ENCODE peak calls at places on chromosomes 5 and 9, in seven cellular contexts. One of them, this sample, is unnamed.
A peak's percentile ranks its signal among the peaks of the same experiment; 100 is the strongest.

GRCh38 chr9:101418518-101419111 is 17.0 kb downstream of the ALDOB start:
- DNase-seq in GM12878: no peak
- DNase-seq in K562: no peak
- DNase-seq in GM12891: no peak
- DNase-seq in HepG2: no peak
- DNase-seq in SK-N-SH: no peak
- DNase-seq in H1: no peak
- DNase-seq in this sample: no peak

GRCh38 chr9:31604516-31604915 is 779.9 kb upstream of the ACO1 start:
- DNase-seq in GM12878: no peak
- DNase-seq in K562: no peak
- DNase-seq in GM12891: no peak
- DNase-seq in HepG2: no peak
- DNase-seq in SK-N-SH: no peak
- DNase-seq in H1: no peak
- DNase-seq in this sample: no peak

GRCh38 chr9:84111726-84112125 is 131.1 kb downstream of the RMI1 start:
- DNase-seq in GM12878: no peak
- DNase-seq in K562: no peak
- DNase-seq in GM12891: no peak
- DNase-seq in HepG2: no peak
- DNase-seq in SK-N-SH: no peak
- DNase-seq in H1: no peak
- DNase-seq in this sample: no peak

GRCh38 chr5:17292434-17293015 is 75.1 kb downstream of the BASP1 start:
- DNase-seq in GM12878: no peak
- DNase-seq in K562: no peak
- DNase-seq in GM12891: no peak
- DNase-seq in HepG2: no peak
- DNase-seq in SK-N-SH: no peak
- DNase-seq in H1: peak; percentile 35
- DNase-seq in this sample: no peak

GRCh38 chr5:160219411-160219810 is 9.9 kb upstream of the FABP6 start:
- DNase-seq in GM12878: no peak
- DNase-seq in K562: no peak
- DNase-seq in GM12891: no peak
- DNase-seq in HepG2: no peak
- DNase-seq in SK-N-SH: no peak
- DNase-seq in H1: no peak
- DNase-seq in this sample: no peak

GRCh38 chr5:153031326-153031725 is 459.1 kb upstream of the GRIA1 start:
- DNase-seq in GM12878: no peak
- DNase-seq in K562: no peak
- DNase-seq in GM12891: no peak
- DNase-seq in HepG2: no peak
- DNase-seq in SK-N-SH: no peak
- DNase-seq in H1: no peak
- DNase-seq in this sample: no peak

GRCh38 chr9:38724749-38725148 is 4.8 kb upstream of the FAM240B start:
- DNase-seq in GM12878: no peak
- DNase-seq in K562: no peak
- DNase-seq in GM12891: no peak
- DNase-seq in HepG2: no peak
- DNase-seq in SK-N-SH: no peak
- DNase-seq in H1: no peak
- DNase-seq in this sample: no peak

GRCh38 chr9:111728143-111728542 is 66.6 kb downstream of the SHOC1 start:
- DNase-seq in GM12878: no peak
- DNase-seq in K562: no peak
- DNase-seq in GM12891: no peak
- DNase-seq in HepG2: no peak
- DNase-seq in SK-N-SH: no peak
- DNase-seq in H1: no peak
- DNase-seq in this sample: no peak

GRCh38 chr9:106438928-106439327 is 424.0 kb upstream of the ZNF462 start:
- DNase-seq in GM12878: no peak
- DNase-seq in K562: no peak
- DNase-seq in GM12891: no peak
- DNase-seq in HepG2: no peak
- DNase-seq in SK-N-SH: no peak
- DNase-seq in H1: no peak
- DNase-seq in this sample: no peak

GRCh38 chr5:1235838-1236237 is 10.7 kb downstream of the SLC6A18 start:
- DNase-seq in GM12878: no peak
- DNase-seq in K562: no peak
- DNase-seq in GM12891: no peak
- DNase-seq in HepG2: no peak
- DNase-seq in SK-N-SH: no peak
- DNase-seq in H1: no peak
- DNase-seq in this sample: no peak

GRCh38 chr5:129698661-129699060 is 49.2 kb upstream of the MINAR2 start:
- DNase-seq in GM12878: no peak
- DNase-seq in K562: no peak
- DNase-seq in GM12891: no peak
- DNase-seq in HepG2: no peak
- DNase-seq in SK-N-SH: no peak
- DNase-seq in H1: no peak
- DNase-seq in this sample: no peak

GRCh38 chr9:88809371-88809770 is 181.9 kb upstream of the S1PR3 start:
- DNase-seq in GM12878: no peak
- DNase-seq in K562: peak; percentile 22
- DNase-seq in GM12891: no peak
- DNase-seq in HepG2: no peak
- DNase-seq in SK-N-SH: no peak
- DNase-seq in H1: no peak
- DNase-seq in this sample: no peak

GRCh38 chr5:124511791-124512190 is 234.6 kb downstream of the ZNF608 start:
- DNase-seq in GM12878: no peak
- DNase-seq in K562: no peak
- DNase-seq in GM12891: no peak
- DNase-seq in HepG2: no peak
- DNase-seq in SK-N-SH: no peak
- DNase-seq in H1: no peak
- DNase-seq in this sample: no peak

GRCh38 chr9:776086-776485 is 65.4 kb upstream of the DMRT1 start:
- DNase-seq in GM12878: no peak
- DNase-seq in K562: no peak
- DNase-seq in GM12891: no peak
- DNase-seq in HepG2: no peak
- DNase-seq in SK-N-SH: no peak
- DNase-seq in H1: no peak
- DNase-seq in this sample: no peak

GRCh38 chr9:79600466-79600865 is 28.7 kb downstream of the TLE4 start:
- DNase-seq in GM12878: no peak
- DNase-seq in K562: no peak
- DNase-seq in GM12891: no peak
- DNase-seq in HepG2: no peak
- DNase-seq in SK-N-SH: no peak
- DNase-seq in H1: no peak
- DNase-seq in this sample: no peak

GRCh38 chr9:133768371-133768858 is 30.3 kb upstream of the SARDH start:
- DNase-seq in GM12878: no peak
- DNase-seq in K562: no peak
- DNase-seq in GM12891: no peak
- DNase-seq in HepG2: no peak
- DNase-seq in SK-N-SH: no peak
- DNase-seq in H1: no peak
- DNase-seq in this sample: no peak

GRCh38 chr5:135269224-135269623 is 129.8 kb downstream of the MACROH2A1 start:
- DNase-seq in GM12878: no peak
- DNase-seq in K562: no peak
- DNase-seq in GM12891: no peak
- DNase-seq in HepG2: no peak
- DNase-seq in SK-N-SH: no peak
- DNase-seq in H1: no peak
- DNase-seq in this sample: no peak

GRCh38 chr5:135266975-135267374 is 132.1 kb downstream of the MACROH2A1 start:
- DNase-seq in GM12878: no peak
- DNase-seq in K562: no peak
- DNase-seq in GM12891: no peak
- DNase-seq in HepG2: no peak
- DNase-seq in SK-N-SH: no peak
- DNase-seq in H1: no peak
- DNase-seq in this sample: no peak

GRCh38 chr5:135271533-135272310 is 127.3 kb downstream of the MACROH2A1 start:
- DNase-seq in GM12878: no peak
- DNase-seq in K562: peak; percentile 93
- DNase-seq in GM12891: no peak
- DNase-seq in HepG2: peak; percentile 29
- DNase-seq in SK-N-SH: peak; percentile 27
- DNase-seq in H1: no peak
- DNase-seq in this sample: no peak

GRCh38 chr5:135272311-135272805 is 126.7 kb downstream of the MACROH2A1 start:
- DNase-seq in GM12878: no peak
- DNase-seq in K562: peak; percentile 56
- DNase-seq in GM12891: no peak
- DNase-seq in HepG2: no peak
- DNase-seq in SK-N-SH: no peak
- DNase-seq in H1: no peak
- DNase-seq in this sample: no peak

GRCh38 chr5:135269828-135270545 is 129.0 kb downstream of the MACROH2A1 start:
- DNase-seq in GM12878: no peak
- DNase-seq in K562: no peak
- DNase-seq in GM12891: no peak
- DNase-seq in HepG2: no peak
- DNase-seq in SK-N-SH: no peak
- DNase-seq in H1: no peak
- DNase-seq in this sample: no peak
- TF ChIP-seq POLR2AphosphoS5 in GM12878: no peak
- TF ChIP-seq POLR2AphosphoS5 in K562: no peak
- TF ChIP-seq POLR2AphosphoS5 in GM12891: no peak
- TF ChIP-seq POLR2AphosphoS5 in HepG2: no peak
- TF ChIP-seq POLR2AphosphoS5 in SK-N-SH: no peak
- TF ChIP-seq POLR2AphosphoS5 in H1: no peak
- TF ChIP-seq POLR2AphosphoS5 in this sample: no peak

GRCh38 chr5:5303242-5303641 is 119.2 kb upstream of the ICE1 start:
- DNase-seq in GM12878: no peak
- DNase-seq in K562: no peak
- DNase-seq in GM12891: no peak
- DNase-seq in HepG2: no peak
- DNase-seq in SK-N-SH: no peak
- DNase-seq in H1: no peak
- DNase-seq in this sample: no peak

GRCh38 chr5:5309645-5310044 is 112.8 kb upstream of the ICE1 start:
- DNase-seq in GM12878: no peak
- DNase-seq in K562: no peak
- DNase-seq in GM12891: no peak
- DNase-seq in HepG2: no peak
- DNase-seq in SK-N-SH: no peak
- DNase-seq in H1: no peak
- DNase-seq in this sample: no peak

GRCh38 chr5:5308319-5308718 is 114.2 kb upstream of the ICE1 start:
- DNase-seq in GM12878: no peak
- DNase-seq in K562: no peak
- DNase-seq in GM12891: no peak
- DNase-seq in HepG2: no peak
- DNase-seq in SK-N-SH: no peak
- DNase-seq in H1: no peak
- DNase-seq in this sample: no peak

GRCh38 chr5:5304361-5305035 is 118.0 kb upstream of the ICE1 start:
- DNase-seq in GM12878: no peak
- DNase-seq in K562: no peak
- DNase-seq in GM12891: no peak
- DNase-seq in HepG2: no peak
- DNase-seq in SK-N-SH: no peak
- DNase-seq in H1: no peak
- DNase-seq in this sample: no peak

GRCh38 chr5:5306696-5307095 is 115.8 kb upstream of the ICE1 start:
- DNase-seq in GM12878: no peak
- DNase-seq in K562: no peak
- DNase-seq in GM12891: no peak
- DNase-seq in HepG2: no peak
- DNase-seq in SK-N-SH: no peak
- DNase-seq in H1: no peak
- DNase-seq in this sample: no peak
- TF ChIP-seq TAF1 in GM12878: no peak
- TF ChIP-seq TAF1 in K562: no peak
- TF ChIP-seq TAF1 in GM12891: no peak
- TF ChIP-seq TAF1 in HepG2: no peak
- TF ChIP-seq TAF1 in SK-N-SH: no peak
- TF ChIP-seq TAF1 in H1: no peak
- TF ChIP-seq TAF1 in this sample: no peak

GRCh38 chr5:7321724-7322123 is 74.2 kb upstream of the ADCY2 start:
- DNase-seq in GM12878: no peak
- DNase-seq in K562: no peak
- DNase-seq in GM12891: no peak
- DNase-seq in HepG2: no peak
- DNase-seq in SK-N-SH: no peak
- DNase-seq in H1: no peak
- DNase-seq in this sample: no peak

GRCh38 chr5:7325975-7326911 is 69.7 kb upstream of the ADCY2 start:
- DNase-seq in GM12878: no peak
- DNase-seq in K562: peak; percentile 60
- DNase-seq in GM12891: no peak
- DNase-seq in HepG2: no peak
- DNase-seq in SK-N-SH: no peak
- DNase-seq in H1: no peak
- DNase-seq in this sample: no peak

GRCh38 chr5:7317751-7318150 is 78.2 kb upstream of the ADCY2 start:
- DNase-seq in GM12878: no peak
- DNase-seq in K562: no peak
- DNase-seq in GM12891: no peak
- DNase-seq in HepG2: no peak
- DNase-seq in SK-N-SH: no peak
- DNase-seq in H1: no peak
- DNase-seq in this sample: no peak

GRCh38 chr5:7324919-7325318 is 71.0 kb upstream of the ADCY2 start:
- DNase-seq in GM12878: no peak
- DNase-seq in K562: no peak
- DNase-seq in GM12891: no peak
- DNase-seq in HepG2: no peak
- DNase-seq in SK-N-SH: no peak
- DNase-seq in H1: no peak
- DNase-seq in this sample: no peak

DNA sequence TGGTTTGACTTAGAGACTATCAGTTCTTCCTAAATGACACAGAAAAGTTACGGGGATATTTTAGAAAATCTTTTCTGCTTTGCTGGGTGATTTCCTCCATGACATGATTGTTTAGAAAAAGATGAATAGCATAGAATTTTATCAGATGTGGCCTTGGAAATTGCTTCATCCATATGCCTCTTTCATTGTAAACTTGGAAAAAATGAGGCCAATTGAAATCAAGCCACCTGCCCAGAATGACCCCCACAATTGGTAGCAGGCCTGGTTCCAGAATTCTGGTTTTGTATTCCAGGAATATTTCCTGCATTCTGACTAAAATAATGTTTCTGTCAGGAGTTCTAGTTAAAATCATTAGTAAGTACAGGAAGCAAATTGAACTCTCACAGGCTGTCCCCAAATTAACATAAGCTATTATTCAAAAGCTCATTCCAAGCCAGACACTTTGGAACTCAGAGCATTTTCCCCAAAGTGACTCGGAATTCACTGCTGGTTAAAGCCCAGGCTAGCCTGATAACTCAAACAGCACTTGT is 75.2 kb upstream of the ADCY2 start:
- DNase-seq in GM12878: no peak
- DNase-seq in K562: no peak
- DNase-seq in GM12891: no peak
- DNase-seq in HepG2: no peak
- DNase-seq in SK-N-SH: no peak
- DNase-seq in H1: no peak
- DNase-seq in this sample: no peak
- TF ChIP-seq POLR2AphosphoS5 in GM12878: no peak
- TF ChIP-seq POLR2AphosphoS5 in K562: no peak
- TF ChIP-seq POLR2AphosphoS5 in GM12891: no peak
- TF ChIP-seq POLR2AphosphoS5 in HepG2: no peak
- TF ChIP-seq POLR2AphosphoS5 in SK-N-SH: no peak
- TF ChIP-seq POLR2AphosphoS5 in H1: no peak
- TF ChIP-seq POLR2AphosphoS5 in this sample: no peak

GRCh38 chr5:98066910-98067309 is 706.6 kb upstream of the RGMB start:
- DNase-seq in GM12878: no peak
- DNase-seq in K562: no peak
- DNase-seq in GM12891: no peak
- DNase-seq in HepG2: no peak
- DNase-seq in SK-N-SH: no peak
- DNase-seq in H1: no peak
- DNase-seq in this sample: no peak
- TF ChIP-seq TAF1 in GM12878: no peak
- TF ChIP-seq TAF1 in K562: no peak
- TF ChIP-seq TAF1 in GM12891: no peak
- TF ChIP-seq TAF1 in HepG2: no peak
- TF ChIP-seq TAF1 in SK-N-SH: no peak
- TF ChIP-seq TAF1 in H1: no peak
- TF ChIP-seq TAF1 in this sample: no peak

This sample was measured in GM12892.